ENCODE peak calls at places on chromosomes 13 and 19, in six cellular contexts. One of them, this sample, is unnamed.

GRCh38 chr13:100024023-100024422 is 42.4 kb downstream of the ZIC2 start:
- DNase-seq in uterus: no peak
- DNase-seq in osteoblast: peak; percentile 53
- DNase-seq in K562: no peak
- DNase-seq in transverse colon: no peak
- DNase-seq in mesenchymal stem cell: no peak
- DNase-seq in this sample: no peak

GRCh38 chr13:20182231-20182846 is 10.4 kb downstream of the GJB2 start:
- DNase-seq in uterus: no peak
- DNase-seq in osteoblast: peak; percentile 93
- DNase-seq in K562: peak; percentile 51
- DNase-seq in transverse colon: no peak
- DNase-seq in mesenchymal stem cell: peak; percentile 75
- DNase-seq in this sample: peak; percentile 69

GRCh38 chr13:95924389-95924994 is 128.7 kb downstream of the UGGT2 start:
- DNase-seq in uterus: no peak
- DNase-seq in osteoblast: peak; percentile 92
- DNase-seq in K562: no peak
- DNase-seq in transverse colon: no peak
- DNase-seq in mesenchymal stem cell: peak; percentile 84
- DNase-seq in this sample: no peak

GRCh38 chr13:36217456-36217855 is 3.1 kb upstream of the SOHLH2 start:
- DNase-seq in uterus: no peak
- DNase-seq in osteoblast: no peak
- DNase-seq in K562: no peak
- DNase-seq in transverse colon: no peak
- DNase-seq in mesenchymal stem cell: no peak
- DNase-seq in this sample: no peak

GRCh38 chr19:40744554-40745401 is 5.5 kb downstream of the ACTMAP start:
- DNase-seq in uterus: no peak
- DNase-seq in osteoblast: no peak
- DNase-seq in K562: peak; percentile 42
- DNase-seq in transverse colon: no peak
- DNase-seq in mesenchymal stem cell: peak; percentile 47
- DNase-seq in this sample: no peak

GRCh38 chr19:35151273-35152065 is 3.1 kb upstream of the FXYD5 start:
- DNase-seq in uterus: no peak
- DNase-seq in osteoblast: peak; percentile 46
- DNase-seq in K562: no peak
- DNase-seq in transverse colon: no peak
- DNase-seq in mesenchymal stem cell: no peak
- DNase-seq in this sample: no peak

GRCh38 chr19:39237200-39238184 is 7.3 kb downstream of the IFNL3 start:
- DNase-seq in uterus: no peak
- DNase-seq in osteoblast: peak; percentile 52
- DNase-seq in K562: peak; percentile 73
- DNase-seq in transverse colon: peak; percentile 74
- DNase-seq in mesenchymal stem cell: no peak
- DNase-seq in this sample: peak; percentile 5

GRCh38 chr13:47455581-47455980 is 545.5 kb downstream of the SUCLA2 start:
- DNase-seq in uterus: no peak
- DNase-seq in osteoblast: no peak
- DNase-seq in K562: no peak
- DNase-seq in transverse colon: no peak
- DNase-seq in mesenchymal stem cell: no peak
- DNase-seq in this sample: no peak

GRCh38 chr13:70391678-70392077 is 283.4 kb upstream of the KLHL1 start:
- DNase-seq in uterus: no peak
- DNase-seq in osteoblast: no peak
- DNase-seq in K562: no peak
- DNase-seq in transverse colon: peak; percentile 66
- DNase-seq in mesenchymal stem cell: no peak
- DNase-seq in this sample: no peak

GRCh38 chr13:86862137-86862536 is 809.0 kb upstream of the SLITRK5 start:
- DNase-seq in uterus: no peak
- DNase-seq in osteoblast: peak; percentile 19
- DNase-seq in K562: no peak
- DNase-seq in transverse colon: no peak
- DNase-seq in mesenchymal stem cell: no peak
- DNase-seq in this sample: peak; percentile 6

GRCh38 chr13:73411067-73411809 is 352.4 kb downstream of the KLF5 start:
- DNase-seq in uterus: no peak
- DNase-seq in osteoblast: no peak
- DNase-seq in K562: no peak
- DNase-seq in transverse colon: no peak
- DNase-seq in mesenchymal stem cell: no peak
- DNase-seq in this sample: no peak

DNA sequence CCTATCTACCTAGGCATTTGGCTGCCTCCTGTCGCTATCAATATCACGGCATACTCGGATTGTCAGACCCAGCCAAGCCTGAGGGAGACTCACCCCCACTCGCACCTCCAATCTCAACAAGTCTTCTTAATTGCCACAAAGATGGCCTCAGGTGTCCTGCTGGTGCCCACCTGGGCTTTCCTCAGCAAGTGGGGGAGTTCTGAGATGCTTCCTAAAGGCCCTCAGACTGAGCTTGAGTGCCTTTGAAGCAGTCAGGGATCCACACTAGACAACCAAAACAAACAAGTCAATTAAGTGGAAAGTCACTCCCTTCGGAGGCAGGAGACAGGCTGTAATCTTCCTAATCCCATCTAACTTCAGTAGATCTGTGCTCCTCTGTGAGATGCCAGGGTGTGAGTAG is 68.4 kb upstream of the SERP2 start:
- DNase-seq in uterus: no peak
- DNase-seq in osteoblast: no peak
- DNase-seq in K562: no peak
- DNase-seq in transverse colon: no peak
- DNase-seq in mesenchymal stem cell: no peak
- DNase-seq in this sample: no peak
- H3K4me1 ChIP-seq in uterus: peaks cover 25% of the 10 kb centered on the region
- H3K4me1 ChIP-seq in osteoblast: peaks cover 62% of the 10 kb centered on the region
- H3K4me1 ChIP-seq in K562: no peaks in the 10 kb centered on the region
- H3K4me1 ChIP-seq in transverse colon: peaks cover 21% of the 10 kb centered on the region
- H3K4me1 ChIP-seq in mesenchymal stem cell: peaks cover 17% of the 10 kb centered on the region
- H3K4me1 ChIP-seq in this sample: peaks cover 23% of the 10 kb centered on the region

GRCh38 chr19:876780-877314 is 16.1 kb downstream of the MED16 start:
- DNase-seq in uterus: no peak
- DNase-seq in osteoblast: no peak
- DNase-seq in K562: no peak
- DNase-seq in transverse colon: no peak
- DNase-seq in mesenchymal stem cell: no peak
- DNase-seq in this sample: no peak
- H3K27me3 ChIP-seq in uterus: no peaks in the 10 kb centered on the region
- H3K27me3 ChIP-seq in osteoblast: no peaks in the 10 kb centered on the region
- H3K27me3 ChIP-seq in K562: no peaks in the 10 kb centered on the region
- H3K27me3 ChIP-seq in transverse colon: no peaks in the 10 kb centered on the region
- H3K27me3 ChIP-seq in mesenchymal stem cell: no peaks in the 10 kb centered on the region
- H3K27me3 ChIP-seq in this sample: no peaks in the 10 kb centered on the region

DNA sequence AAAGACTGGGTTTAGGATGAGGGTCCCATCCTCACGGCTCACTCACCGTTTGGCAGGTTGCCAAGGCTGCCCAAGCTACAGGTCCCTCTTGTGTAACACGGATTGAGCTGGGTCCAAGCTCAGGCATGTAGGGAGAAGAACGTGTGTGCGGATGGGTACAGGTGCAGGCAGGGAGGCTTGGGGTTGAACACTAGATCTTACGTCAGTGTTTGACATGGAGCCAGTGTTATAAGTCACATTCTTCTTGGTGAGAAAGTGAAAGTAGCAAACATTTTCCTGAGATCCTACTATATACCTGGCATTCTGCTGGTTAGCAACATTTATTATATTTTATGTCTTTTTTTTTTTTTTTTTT is 136.8 kb upstream of the RNF113B start:
- DNase-seq in uterus: no peak
- DNase-seq in osteoblast: peak; percentile 82
- DNase-seq in K562: no peak
- DNase-seq in transverse colon: no peak
- DNase-seq in mesenchymal stem cell: no peak
- DNase-seq in this sample: no peak
- H3K4me1 ChIP-seq in uterus: no peaks in the 10 kb centered on the region
- H3K4me1 ChIP-seq in osteoblast: no peaks in the 10 kb centered on the region
- H3K4me1 ChIP-seq in K562: no peaks in the 10 kb centered on the region
- H3K4me1 ChIP-seq in transverse colon: peaks cover 4% of the 10 kb centered on the region
- H3K4me1 ChIP-seq in mesenchymal stem cell: peaks cover 23% of the 10 kb centered on the region
- H3K4me1 ChIP-seq in this sample: peaks cover 5% of the 10 kb centered on the region

GRCh38 chr19:33302974-33303790 is 848 bp upstream of the CEBPA start:
- DNase-seq in uterus: peak; percentile 50
- DNase-seq in osteoblast: peak; percentile 96
- DNase-seq in K562: no peak
- DNase-seq in transverse colon: peak; percentile 59
- DNase-seq in mesenchymal stem cell: peak; percentile 66
- DNase-seq in this sample: peak; percentile 73
- H3K27me3 ChIP-seq in uterus: no peaks in the 10 kb centered on the region
- H3K27me3 ChIP-seq in osteoblast: peaks cover 52% of the 10 kb centered on the region
- H3K27me3 ChIP-seq in K562: peaks cover 54% of the 10 kb centered on the region
- H3K27me3 ChIP-seq in transverse colon: peaks cover 9% of the 10 kb centered on the region
- H3K27me3 ChIP-seq in mesenchymal stem cell: peaks cover 46% of the 10 kb centered on the region
- H3K27me3 ChIP-seq in this sample: no peaks in the 10 kb centered on the region

GRCh38 chr19:4060621-4061177 is 6.0 kb downstream of the ZBTB7A start:
- DNase-seq in uterus: no peak
- DNase-seq in osteoblast: peak; percentile 87
- DNase-seq in K562: no peak
- DNase-seq in transverse colon: peak; percentile 59
- DNase-seq in mesenchymal stem cell: no peak
- DNase-seq in this sample: no peak

GRCh38 chr19:4058696-4059492 is 7.8 kb downstream of the ZBTB7A start:
- DNase-seq in uterus: no peak
- DNase-seq in osteoblast: peak; percentile 90
- DNase-seq in K562: peak; percentile 52
- DNase-seq in transverse colon: peak; percentile 40
- DNase-seq in mesenchymal stem cell: no peak
- DNase-seq in this sample: no peak

GRCh38 chr19:4059931-4060620 is 6.6 kb downstream of the ZBTB7A start:
- DNase-seq in uterus: peak; percentile 87
- DNase-seq in osteoblast: peak; percentile 96
- DNase-seq in K562: peak; percentile 58
- DNase-seq in transverse colon: peak; percentile 90
- DNase-seq in mesenchymal stem cell: no peak
- DNase-seq in this sample: no peak

GRCh38 chr19:4057913-4058695 is 8.6 kb downstream of the ZBTB7A start:
- DNase-seq in uterus: peak; percentile 94
- DNase-seq in osteoblast: peak; percentile 100
- DNase-seq in K562: peak; percentile 82
- DNase-seq in transverse colon: peak; percentile 87
- DNase-seq in mesenchymal stem cell: peak; percentile 93
- DNase-seq in this sample: no peak

DNA sequence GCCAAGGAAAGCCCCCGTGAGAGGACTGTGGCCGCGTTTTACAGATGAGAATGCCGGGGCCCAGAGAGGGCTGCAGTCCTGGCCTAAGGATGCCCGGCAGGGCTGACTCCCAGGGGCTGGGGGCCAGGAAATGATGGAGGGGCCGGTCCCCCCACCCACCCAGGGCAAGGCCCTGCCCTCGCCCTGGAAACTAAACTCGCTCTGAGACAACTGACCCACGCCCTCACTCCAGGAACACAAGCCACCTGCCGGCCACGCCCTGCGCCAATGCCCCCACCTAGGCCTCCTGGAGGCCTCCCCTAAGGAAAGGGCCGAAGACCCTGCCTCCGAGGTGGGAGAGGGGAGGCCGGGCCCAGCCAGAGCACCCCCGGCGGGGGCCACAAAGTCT is 7.2 kb downstream of the ZBTB7A start:
- DNase-seq in uterus: no peak
- DNase-seq in osteoblast: peak; percentile 88
- DNase-seq in K562: peak; percentile 28
- DNase-seq in transverse colon: peak; percentile 85
- DNase-seq in mesenchymal stem cell: no peak
- DNase-seq in this sample: no peak
- H3K4me1 ChIP-seq in uterus: peaks cover 11% of the 10 kb centered on the region
- H3K4me1 ChIP-seq in osteoblast: peaks cover 58% of the 10 kb centered on the region
- H3K4me1 ChIP-seq in K562: peaks cover 36% of the 10 kb centered on the region
- H3K4me1 ChIP-seq in transverse colon: peaks cover 67% of the 10 kb centered on the region
- H3K4me1 ChIP-seq in mesenchymal stem cell: peaks cover 61% of the 10 kb centered on the region
- H3K4me1 ChIP-seq in this sample: peaks cover 12% of the 10 kb centered on the region

GRCh38 chr19:49104229-49104864 is 9.8 kb upstream of the LIN7B start:
- DNase-seq in uterus: no peak
- DNase-seq in osteoblast: peak; percentile 69
- DNase-seq in K562: peak; percentile 35
- DNase-seq in transverse colon: no peak
- DNase-seq in mesenchymal stem cell: no peak
- DNase-seq in this sample: no peak
- H3K27me3 ChIP-seq in uterus: no peaks in the 10 kb centered on the region
- H3K27me3 ChIP-seq in osteoblast: no peaks in the 10 kb centered on the region
- H3K27me3 ChIP-seq in K562: no peaks in the 10 kb centered on the region
- H3K27me3 ChIP-seq in transverse colon: no peaks in the 10 kb centered on the region
- H3K27me3 ChIP-seq in mesenchymal stem cell: no peaks in the 10 kb centered on the region
- H3K27me3 ChIP-seq in this sample: no peaks in the 10 kb centered on the region

DNA sequence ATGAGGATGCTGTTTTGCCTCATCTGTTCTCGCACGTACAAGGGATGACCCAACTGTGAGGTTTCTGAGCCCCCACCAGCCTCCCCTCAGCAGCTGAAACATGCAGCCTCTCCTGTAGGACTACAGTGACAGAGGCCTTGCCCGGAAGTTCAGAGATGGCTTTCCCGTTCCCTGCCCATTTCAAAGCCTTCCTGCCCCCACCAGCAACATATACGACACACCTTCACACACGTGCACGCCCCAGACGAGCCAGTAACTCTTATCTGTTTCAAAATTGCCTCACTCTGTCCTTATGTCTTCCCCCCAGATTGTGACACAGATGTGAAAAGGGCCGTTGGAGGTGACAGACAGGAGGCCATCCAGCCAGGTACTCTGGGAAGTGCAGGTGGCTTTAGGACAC is 95.8 kb downstream of the RAB20 start:
- DNase-seq in uterus: no peak
- DNase-seq in osteoblast: no peak
- DNase-seq in K562: no peak
- DNase-seq in transverse colon: no peak
- DNase-seq in mesenchymal stem cell: no peak
- DNase-seq in this sample: no peak
- H3K4me1 ChIP-seq in uterus: no peaks in the 10 kb centered on the region
- H3K4me1 ChIP-seq in osteoblast: no peaks in the 10 kb centered on the region
- H3K4me1 ChIP-seq in K562: peaks cover 7% of the 10 kb centered on the region
- H3K4me1 ChIP-seq in transverse colon: no peaks in the 10 kb centered on the region
- H3K4me1 ChIP-seq in mesenchymal stem cell: peaks cover 5% of the 10 kb centered on the region
- H3K4me1 ChIP-seq in this sample: no peaks in the 10 kb centered on the region

DNA sequence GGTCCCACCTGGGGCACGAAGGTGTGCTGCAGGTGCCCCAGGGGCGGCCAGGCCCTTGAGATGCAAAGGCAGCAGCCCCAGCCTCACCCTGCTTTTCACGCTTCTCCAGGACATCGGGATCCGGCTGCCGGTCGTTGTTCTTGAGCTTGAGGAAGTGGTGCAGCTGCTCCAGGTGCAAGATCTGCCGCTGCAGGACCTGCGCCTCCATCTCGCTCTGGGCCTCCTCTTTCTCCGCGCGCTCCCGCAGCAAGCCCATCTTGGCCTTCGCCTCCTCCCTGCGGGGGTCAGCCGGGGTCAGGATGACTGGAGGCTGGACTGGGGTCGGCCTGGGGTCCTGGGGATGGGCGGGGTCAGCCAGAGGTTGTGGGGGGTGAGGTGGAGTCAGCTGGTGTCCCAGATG is 21.5 kb upstream of the EMP3 start:
- DNase-seq in uterus: no peak
- DNase-seq in osteoblast: no peak
- DNase-seq in K562: no peak
- DNase-seq in transverse colon: no peak
- DNase-seq in mesenchymal stem cell: no peak
- DNase-seq in this sample: no peak
- H3K27me3 ChIP-seq in uterus: no peaks in the 10 kb centered on the region
- H3K27me3 ChIP-seq in osteoblast: no peaks in the 10 kb centered on the region
- H3K27me3 ChIP-seq in K562: peaks cover 27% of the 10 kb centered on the region
- H3K27me3 ChIP-seq in transverse colon: no peaks in the 10 kb centered on the region
- H3K27me3 ChIP-seq in mesenchymal stem cell: peaks cover 39% of the 10 kb centered on the region
- H3K27me3 ChIP-seq in this sample: no peaks in the 10 kb centered on the region

This sample was measured in HAP-1.